ENCODE peak calls at places on chromosome 19, in six cellular contexts. R is GM12878, E is HCT116, A is HepG2, T is A549, H is SK-N-SH. Q is an unnamed sample. For H3K4me1, the result is how much of the 10 kb centered on the place peaks cover.

GRCh38 chr19:18348171-18348570 is 7.8 kb downstream of the PGPEP1 start:
- DNase-seq in H (no peak), E (no peak), T (no peak), A (no peak), R (no peak), Q (no peak)

GRCh38 chr19:29798783-29799182 is 13.0 kb upstream of the CCNE1 start:
- DNase-seq in A (no peak), H (no peak), T (no peak), E (no peak), R (no peak), Q (no peak)

GRCh38 chr19:4089400-4089908 is 22.8 kb upstream of the ZBTB7A start:
- DNase-seq in A (no peak), H (no peak), T (no peak), R (no peak), E (no peak), Q (peak)

GRCh38 chr19:48683349-48683748 is 10.5 kb upstream of the NTN5 start:
- DNase-seq in T (no peak), A (no peak), E (no peak), R (no peak), H (no peak), Q (no peak)

GRCh38 chr19:29771708-29772415 is 39.9 kb upstream of the CCNE1 start:
- DNase-seq in T (peak), H (peak), E (peak), A (peak), R (no peak), Q (peak)

GRCh38 chr19:39335168-39335567 is 675 bp downstream of the GMFG start:
- DNase-seq in E (no peak), T (no peak), R (no peak), H (peak), A (no peak), Q (no peak)

GRCh38 chr19:44876930-44877530 is 14.0 kb upstream of the TOMM40 start:
- DNase-seq in T (no peak), A (no peak), E (no peak), R (no peak), H (no peak), Q (no peak)

GRCh38 chr19:34393629-34394028 is 10.6 kb upstream of the PDCD2L start:
- DNase-seq in R (no peak), A (no peak), T (no peak), E (no peak), H (no peak), Q (no peak)

GRCh38 chr19:54024660-54025059 is 33.2 kb downstream of the CACNG6 start:
- DNase-seq in H (no peak), A (peak), R (no peak), E (no peak), T (no peak), Q (no peak)

GRCh38 chr19:4951671-4952070 is 17.2 kb upstream of the KDM4B start:
- DNase-seq in T (no peak), E (no peak), R (no peak), H (no peak), A (no peak), Q (no peak)

GRCh38 chr19:48862827-48863226 is 5.6 kb downstream of the PLEKHA4 start:
- DNase-seq in R (no peak), T (no peak), E (no peak), H (no peak), A (no peak), Q (no peak)

GRCh38 chr19:16449330-16449961 is 22.3 kb downstream of the EPS15L1 start:
- DNase-seq in A (no peak), T (no peak), H (no peak), R (peak), E (no peak), Q (no peak)

GRCh38 chr19:35736913-35737886 is 5.1 kb downstream of the IGFLR1 start:
- DNase-seq in A (no peak), R (no peak), E (no peak), H (no peak), T (peak), Q (no peak)

GRCh38 chr19:53908106-53908932 is 759 bp upstream of the CACNG7 start:
- DNase-seq in T (peak), E (no peak), R (no peak), A (no peak), H (peak), Q (peak)

GRCh38 chr19:4831351-4832340 is at the start of gene TICAM1:
- DNase-seq in H (peak), A (no peak), R (no peak), E (no peak), T (peak), Q (peak)

GRCh38 chr19:17127671-17128070 is 52.1 kb downstream of the MYO9B start:
- DNase-seq in T (no peak), E (no peak), A (no peak), H (no peak), R (no peak), Q (no peak)

GRCh38 chr19:28633223-28634030 is 579.5 kb downstream of the UQCRFS1 start:
- DNase-seq in A (no peak), R (no peak), T (no peak), H (peak), E (no peak), Q (peak)

GRCh38 chr19:7799640-7800355 is 30.2 kb upstream of the EVI5L start:
- DNase-seq in T (peak), H (peak), E (peak), R (no peak), A (peak), Q (peak)

GRCh38 chr19:17137417-17137816 is 61.8 kb downstream of the MYO9B start:
- DNase-seq in R (no peak), T (no peak), E (no peak), H (no peak), A (no peak), Q (no peak)

GRCh38 chr19:8641908-8642547 is 11.6 kb downstream of the NFILZ start:
- DNase-seq in T (peak), R (no peak), E (peak), H (peak), A (peak), Q (peak)

GRCh38 chr19:49873149-49873521 is 4.0 kb downstream of the AKT1S1 start:
- DNase-seq in E (no peak), A (no peak), H (no peak), R (no peak), T (no peak), Q (no peak)

GRCh38 chr19:53553865-53554791 is 16.2 kb downstream of the ZNF331 start:
- DNase-seq in H (peak), R (peak), E (no peak), A (no peak), T (no peak), Q (peak)

GRCh38 chr19:22601906-22602630 is 32.1 kb upstream of the ZNF492 start:
- DNase-seq in R (no peak), A (no peak), T (no peak), E (no peak), H (no peak), Q (no peak)

GRCh38 chr19:22616659-22617058 is 17.5 kb upstream of the ZNF492 start:
- DNase-seq in E (no peak), T (no peak), R (no peak), A (no peak), H (no peak), Q (no peak)

GRCh38 chr19:44757735-44758505 is 9.4 kb downstream of the BCL3 start:
- DNase-seq in T (no peak), H (peak), A (no peak), E (no peak), R (no peak), Q (peak)

GRCh38 chr19:18194554-18195238 is 1.7 kb downstream of the MPV17L2 start:
- DNase-seq in H (peak), E (no peak), A (no peak), T (no peak), R (no peak), Q (peak)

GRCh38 chr19:19068659-19069509 is 5.1 kb downstream of the SLC25A42 start:
- DNase-seq in T (no peak), A (no peak), H (no peak), R (peak), E (no peak), Q (no peak)

GRCh38 chr19:38932425-38933179 is 1.9 kb downstream of the MRPS12 start:
- DNase-seq in E (peak), A (peak), H (no peak), T (peak), R (no peak), Q (peak)

GRCh38 chr19:10643166-10643967 is 10.8 kb upstream of the ILF3 start:
- DNase-seq in H (peak), A (no peak), T (no peak), R (no peak), E (no peak), Q (no peak)

GRCh38 chr19:18021121-18021755 is 13.3 kb downstream of the ARRDC2 start:
- DNase-seq in H (no peak), E (no peak), A (no peak), R (no peak), T (no peak), Q (no peak)

GRCh38 chr19:32464279-32464678 is 58.7 kb downstream of the DPY19L3 start:
- DNase-seq in H (peak), A (no peak), T (no peak), E (peak), R (no peak), Q (no peak)

GRCh38 chr19:35484637-35485036 is 5.6 kb downstream of the KRTDAP start:
- DNase-seq in A (no peak), E (no peak), H (no peak), T (no peak), R (peak), Q (no peak)

GRCh38 chr19:58356971-58357797 is 3.9 kb upstream of the A1BG start:
- DNase-seq in R (no peak), T (no peak), H (no peak), A (no peak), E (no peak), Q (peak)

GRCh38 chr19:41089955-41090354 is 1.7 kb downstream of the CYP2A13 start:
- DNase-seq in R (no peak), T (no peak), H (no peak), A (no peak), E (no peak), Q (peak)
- TF ChIP-seq CTCF in R (no peak), T (no peak), H (no peak), A (no peak), E (no peak), Q (peak)

DNA sequence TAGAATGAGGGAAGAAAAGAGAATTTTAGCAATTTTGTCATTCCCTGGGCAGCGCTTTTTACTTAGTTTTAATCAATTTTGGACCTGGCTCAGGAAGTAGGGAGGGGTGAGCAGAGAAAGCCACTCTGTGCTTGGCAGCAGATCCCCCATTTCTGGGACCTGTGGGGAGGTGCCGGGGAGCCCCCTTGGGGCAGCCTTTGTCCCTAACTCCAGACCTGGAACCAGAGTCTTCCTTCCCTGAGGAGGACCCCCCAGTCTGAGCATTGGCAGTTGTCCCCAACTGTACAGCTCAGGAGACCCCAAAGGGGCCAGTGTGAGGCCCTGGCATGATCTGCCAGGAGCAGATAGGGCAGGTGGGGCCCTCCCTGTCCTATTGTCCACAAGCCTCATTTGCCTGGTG is 10.5 kb downstream of the LYL1 start:
- DNase-seq in H (no peak), R (no peak), A (no peak), T (no peak), E (no peak), Q (no peak)
- H3K4me1 ChIP-seq in H (half or more), R (under half), A (under half), T (half or more), E (under half), Q (under half)

GRCh38 chr19:40378509-40378908 is 11.5 kb downstream of the HIPK4 start:
- DNase-seq in H (peak), E (no peak), A (no peak), T (no peak), R (no peak), Q (no peak)
- TF ChIP-seq REST in H (no peak), E (no peak), A (no peak), T (no peak), R (no peak), Q (no peak)

GRCh38 chr19:46786236-46787039 is 2.0 kb downstream of the SLC1A5 start:
- DNase-seq in T (peak), H (peak), E (no peak), R (no peak), A (peak), Q (peak)
- TF ChIP-seq CTCF in T (no peak), H (no peak), E (no peak), R (no peak), A (no peak), Q (no peak)

GRCh38 chr19:15379083-15379995 is at the start of gene AKAP8:
- DNase-seq in R (peak), A (peak), H (peak), E (peak), T (peak), Q (peak)

GRCh38 chr19:15379996-15380647 is 535 bp upstream of the AKAP8 start:
- DNase-seq in T (peak), R (no peak), H (no peak), E (peak), A (peak), Q (peak)

GRCh38 chr19:15381864-15382263 is 2.3 kb upstream of the AKAP8 start:
- DNase-seq in H (no peak), A (no peak), E (no peak), T (no peak), R (no peak), Q (no peak)

GRCh38 chr19:15381429-15381828 is 1.8 kb upstream of the AKAP8 start:
- DNase-seq in R (no peak), A (no peak), T (no peak), H (no peak), E (no peak), Q (no peak)

GRCh38 chr19:15378529-15379082 is 981 bp downstream of the AKAP8 start:
- DNase-seq in A (peak), H (peak), R (no peak), T (peak), E (no peak), Q (peak)
- H3K4me1 ChIP-seq in A (under half), H (under half), R (under half), T (under half), E (under half), Q (under half)

GRCh38 chr19:12295191-12295590 is 508 bp upstream of the ZNF44 start:
- DNase-seq in A (no peak), E (no peak), T (no peak), H (no peak), R (no peak), Q (no peak)

GRCh38 chr19:12294308-12295158 is at the start of gene ZNF44:
- DNase-seq in A (peak), R (peak), E (peak), T (peak), H (peak), Q (peak)

GRCh38 chr19:12289790-12290065 is 5.0 kb downstream of the ZNF44 start:
- DNase-seq in E (no peak), R (no peak), T (no peak), H (no peak), A (no peak), Q (no peak)

DNA sequence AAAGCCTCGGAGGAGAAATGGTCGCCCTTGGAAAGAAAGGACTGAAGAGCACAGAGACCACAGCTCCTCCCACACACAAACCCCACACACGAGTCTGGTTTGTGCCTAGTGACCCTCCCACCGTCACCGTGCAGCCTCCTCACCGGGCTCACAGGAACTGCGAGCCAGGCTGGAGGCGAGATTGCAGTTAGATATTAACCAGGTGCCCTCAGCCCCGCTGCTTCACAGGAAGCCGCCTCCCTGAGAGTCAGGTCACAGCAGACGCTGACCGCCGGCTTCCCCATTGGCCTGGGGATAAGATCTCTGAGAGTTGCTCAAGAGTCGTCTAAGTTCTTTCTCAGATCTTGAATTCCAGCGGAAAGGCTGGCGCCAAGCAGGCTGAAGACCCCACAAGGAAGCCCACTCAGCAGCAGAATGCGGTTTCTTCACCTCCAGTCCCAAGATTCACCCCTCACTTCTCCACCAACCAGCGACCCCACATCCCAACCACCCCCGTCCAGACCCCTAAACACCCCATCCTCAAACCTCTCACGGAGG is 844 bp downstream of the ZNF44 start:
- DNase-seq in R (peak), A (peak), H (peak), E (peak), T (peak), Q (peak)
- TF ChIP-seq REST in R (no peak), A (no peak), H (no peak), E (no peak), T (no peak), Q (no peak)

DNA sequence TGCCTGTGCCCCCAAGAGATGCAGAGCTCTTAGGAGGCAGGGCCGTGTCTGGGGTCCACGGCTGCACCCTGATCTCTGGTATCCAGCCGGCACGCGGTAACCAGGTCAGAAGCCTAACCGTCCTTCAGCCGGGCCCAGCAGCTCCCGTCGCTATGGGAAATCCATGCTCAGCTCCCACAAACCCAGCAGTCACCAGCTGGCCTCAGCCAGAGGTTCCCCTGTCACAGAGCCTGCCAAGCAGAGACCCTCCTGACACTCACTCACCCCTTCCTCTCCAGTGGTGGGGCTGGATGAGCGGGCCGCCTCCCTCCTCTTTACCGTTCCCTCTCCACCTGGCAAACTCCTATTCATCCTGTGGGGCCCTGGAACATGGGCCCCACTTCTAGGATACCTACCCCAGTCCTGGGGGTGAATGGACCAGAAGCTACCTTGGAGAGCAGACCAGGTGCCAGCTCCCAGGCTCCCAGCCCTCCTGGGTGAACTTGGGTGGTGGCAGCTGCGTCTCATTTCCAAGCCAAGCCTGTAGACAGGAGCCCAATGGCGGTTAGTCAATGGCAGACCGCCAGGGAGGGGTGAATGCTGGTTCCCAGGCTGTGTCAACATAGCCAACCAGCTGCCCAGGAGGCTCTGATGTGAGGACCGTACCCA is 21.4 kb upstream of the TCF3 start:
- DNase-seq in R (no peak), H (peak), E (no peak), T (no peak), A (no peak), Q (no peak)
- TF ChIP-seq CTCF in R (no peak), H (no peak), E (no peak), T (no peak), A (no peak), Q (no peak)

DNA sequence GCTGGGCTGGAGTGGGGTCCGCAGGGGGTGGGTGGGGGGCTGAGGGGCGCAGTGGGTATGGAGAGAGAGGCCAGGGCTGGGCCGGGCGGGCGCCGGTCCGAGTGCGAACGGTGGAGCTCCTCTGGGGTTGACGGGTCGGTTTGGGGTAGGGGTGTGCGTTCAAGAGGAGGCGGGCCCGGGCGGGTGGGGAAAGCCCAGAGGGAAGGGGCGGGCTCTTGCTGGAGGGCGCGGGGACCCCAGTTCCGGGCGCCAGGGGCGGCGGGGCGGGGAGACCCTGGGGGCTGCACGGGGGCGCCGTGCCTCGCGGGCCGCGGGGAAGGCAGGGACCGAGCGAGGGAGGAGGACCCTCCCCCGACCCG is 8.0 kb upstream of the SHISA7 start:
- DNase-seq in E (no peak), A (no peak), R (no peak), T (no peak), H (no peak), Q (peak)
- H3K4me1 ChIP-seq in E (under half), A (under half), R (under half), T (under half), H (under half), Q (under half)

DNA sequence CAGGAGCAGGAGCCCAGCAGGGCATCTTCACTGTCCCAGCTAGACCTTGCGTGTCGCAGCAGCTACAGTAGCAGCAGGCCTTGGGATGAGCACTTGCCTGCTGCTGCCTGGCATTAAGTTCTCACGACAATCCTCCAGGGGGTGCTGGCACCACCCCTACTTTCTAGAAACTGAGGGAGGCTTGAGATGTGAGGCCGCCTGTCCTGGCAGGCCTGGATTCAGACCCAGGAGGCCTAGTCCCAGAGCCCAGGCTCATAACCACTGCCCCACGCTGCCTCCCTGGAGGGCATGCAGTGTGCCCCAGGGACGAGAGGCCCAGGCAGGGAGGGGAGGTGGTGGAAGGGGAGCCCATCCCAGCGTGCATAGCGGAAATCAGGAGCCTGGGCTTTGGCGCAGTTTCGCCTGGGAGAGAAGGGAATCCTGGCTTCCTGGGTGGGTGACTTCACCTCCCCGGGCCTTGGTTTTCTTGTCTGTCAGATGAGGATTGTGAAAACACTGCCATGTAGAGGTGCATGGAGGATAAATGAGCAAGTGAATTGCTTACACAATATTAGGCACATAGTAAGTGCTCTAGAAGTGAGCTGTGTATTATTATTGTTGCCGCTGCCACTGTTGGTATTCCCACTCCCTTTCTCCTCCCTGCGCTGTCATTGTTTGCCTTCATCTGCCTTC is 26.1 kb downstream of the PPP5C start:
- DNase-seq in T (peak), H (no peak), E (no peak), A (no peak), R (no peak), Q (peak)
- TF ChIP-seq REST in T (no peak), H (no peak), E (no peak), A (no peak), R (no peak), Q (no peak)

GRCh38 chr19:42023121-42023942 is 29.3 kb upstream of the ATP1A3 start:
- DNase-seq in H (peak), T (peak), A (peak), R (no peak), E (peak), Q (peak)
- TF ChIP-seq CTCF in H (peak), T (peak), A (peak), R (peak), E (peak), Q (peak)